ENCODE peak calls at places on chromosomes 5 and 9, in six cellular contexts. One of them, this sample, is unnamed. For H3K27me3, the result is how much of the 10 kb centered on the place peaks cover.

GRCh38 chr5:14062178-14062577 is 81.0 kb upstream of the TRIO start:
- DNase-seq in cardiac muscle cell: no peak
- DNase-seq in left ventricle myocardium inferior: no peak
- DNase-seq in fibroblast of lung: peak
- DNase-seq in breast epithelium: no peak
- DNase-seq in lower lobe of right lung: no peak
- DNase-seq in this sample: no peak

GRCh38 chr5:80453372-80453771 is 34.5 kb upstream of the FAM151B start:
- DNase-seq in breast epithelium: no peak
- DNase-seq in lower lobe of right lung: no peak
- DNase-seq in fibroblast of lung: no peak
- DNase-seq in left ventricle myocardium inferior: no peak
- DNase-seq in cardiac muscle cell: no peak
- DNase-seq in this sample: no peak

GRCh38 chr5:113354056-113354455 is 80.7 kb downstream of the TSSK1B start:
- DNase-seq in fibroblast of lung: peak
- DNase-seq in lower lobe of right lung: no peak
- DNase-seq in left ventricle myocardium inferior: no peak
- DNase-seq in cardiac muscle cell: no peak
- DNase-seq in breast epithelium: no peak
- DNase-seq in this sample: no peak

GRCh38 chr9:31089822-31090221 is 1294.6 kb upstream of the ACO1 start:
- DNase-seq in fibroblast of lung: peak
- DNase-seq in cardiac muscle cell: peak
- DNase-seq in lower lobe of right lung: no peak
- DNase-seq in left ventricle myocardium inferior: no peak
- DNase-seq in breast epithelium: no peak
- DNase-seq in this sample: no peak

GRCh38 chr5:169577966-169578365 is 5.6 kb upstream of the SPDL1 start:
- DNase-seq in left ventricle myocardium inferior: no peak
- DNase-seq in lower lobe of right lung: no peak
- DNase-seq in fibroblast of lung: peak
- DNase-seq in cardiac muscle cell: peak
- DNase-seq in breast epithelium: no peak
- DNase-seq in this sample: no peak

GRCh38 chr5:167982-168660 is 23.2 kb upstream of the LRRC14B start:
- DNase-seq in breast epithelium: no peak
- DNase-seq in lower lobe of right lung: no peak
- DNase-seq in cardiac muscle cell: peak
- DNase-seq in left ventricle myocardium inferior: no peak
- DNase-seq in fibroblast of lung: peak
- DNase-seq in this sample: no peak

GRCh38 chr9:109730228-109730627 is 49.8 kb upstream of the PALM2AKAP2 start:
- DNase-seq in cardiac muscle cell: peak
- DNase-seq in lower lobe of right lung: no peak
- DNase-seq in fibroblast of lung: no peak
- DNase-seq in left ventricle myocardium inferior: no peak
- DNase-seq in breast epithelium: no peak
- DNase-seq in this sample: no peak

GRCh38 chr5:16417392-16418074 is 48.1 kb downstream of the ZNF622 start:
- DNase-seq in left ventricle myocardium inferior: no peak
- DNase-seq in fibroblast of lung: no peak
- DNase-seq in breast epithelium: no peak
- DNase-seq in cardiac muscle cell: no peak
- DNase-seq in lower lobe of right lung: no peak
- DNase-seq in this sample: no peak

GRCh38 chr9:68625559-68625958 is 79.5 kb upstream of the PIP5K1B start:
- DNase-seq in breast epithelium: no peak
- DNase-seq in lower lobe of right lung: no peak
- DNase-seq in cardiac muscle cell: no peak
- DNase-seq in left ventricle myocardium inferior: no peak
- DNase-seq in fibroblast of lung: no peak
- DNase-seq in this sample: no peak

GRCh38 chr5:127562252-127562651 is 44.8 kb downstream of the PRRC1 start:
- DNase-seq in fibroblast of lung: peak
- DNase-seq in breast epithelium: no peak
- DNase-seq in cardiac muscle cell: peak
- DNase-seq in lower lobe of right lung: no peak
- DNase-seq in left ventricle myocardium inferior: no peak
- DNase-seq in this sample: no peak

GRCh38 chr9:125919565-125919964 is 172.4 kb downstream of the PBX3 start:
- DNase-seq in lower lobe of right lung: no peak
- DNase-seq in breast epithelium: no peak
- DNase-seq in fibroblast of lung: no peak
- DNase-seq in left ventricle myocardium inferior: no peak
- DNase-seq in cardiac muscle cell: no peak
- DNase-seq in this sample: no peak

GRCh38 chr9:126435105-126435504 is 108.5 kb downstream of the MVB12B start:
- DNase-seq in cardiac muscle cell: no peak
- DNase-seq in lower lobe of right lung: no peak
- DNase-seq in breast epithelium: no peak
- DNase-seq in left ventricle myocardium inferior: no peak
- DNase-seq in fibroblast of lung: no peak
- DNase-seq in this sample: no peak

GRCh38 chr5:73853091-73853490 is 227.1 kb downstream of the ARHGEF28 start:
- DNase-seq in breast epithelium: no peak
- DNase-seq in left ventricle myocardium inferior: no peak
- DNase-seq in fibroblast of lung: peak
- DNase-seq in cardiac muscle cell: no peak
- DNase-seq in lower lobe of right lung: no peak
- DNase-seq in this sample: no peak

GRCh38 chr5:154898210-154898609 is 39.8 kb downstream of the CNOT8 start:
- DNase-seq in fibroblast of lung: no peak
- DNase-seq in cardiac muscle cell: no peak
- DNase-seq in lower lobe of right lung: no peak
- DNase-seq in left ventricle myocardium inferior: no peak
- DNase-seq in breast epithelium: no peak
- DNase-seq in this sample: peak

GRCh38 chr5:97550164-97550563 is 367.1 kb upstream of the RIOK2 start:
- DNase-seq in lower lobe of right lung: no peak
- DNase-seq in fibroblast of lung: peak
- DNase-seq in left ventricle myocardium inferior: no peak
- DNase-seq in breast epithelium: no peak
- DNase-seq in cardiac muscle cell: peak
- DNase-seq in this sample: no peak

GRCh38 chr5:140240987-140241706 is 61.8 kb downstream of the PFDN1 start:
- DNase-seq in cardiac muscle cell: peak
- DNase-seq in breast epithelium: peak
- DNase-seq in left ventricle myocardium inferior: peak
- DNase-seq in lower lobe of right lung: peak
- DNase-seq in fibroblast of lung: peak
- DNase-seq in this sample: peak

GRCh38 chr9:124695280-124695890 is 75.7 kb downstream of the NR6A1 start:
- DNase-seq in lower lobe of right lung: no peak
- DNase-seq in breast epithelium: no peak
- DNase-seq in fibroblast of lung: peak
- DNase-seq in left ventricle myocardium inferior: no peak
- DNase-seq in cardiac muscle cell: no peak
- DNase-seq in this sample: no peak

GRCh38 chr9:567128-567745 is 274.3 kb upstream of the DMRT1 start:
- DNase-seq in fibroblast of lung: no peak
- DNase-seq in cardiac muscle cell: no peak
- DNase-seq in lower lobe of right lung: no peak
- DNase-seq in left ventricle myocardium inferior: no peak
- DNase-seq in breast epithelium: no peak
- DNase-seq in this sample: no peak

GRCh38 chr5:133751846-133752245 is 139.5 kb upstream of the FSTL4 start:
- DNase-seq in breast epithelium: no peak
- DNase-seq in lower lobe of right lung: no peak
- DNase-seq in left ventricle myocardium inferior: no peak
- DNase-seq in fibroblast of lung: no peak
- DNase-seq in cardiac muscle cell: no peak
- DNase-seq in this sample: no peak

GRCh38 chr5:116953251-116953934 is 378.8 kb upstream of the SEMA6A start:
- DNase-seq in breast epithelium: no peak
- DNase-seq in fibroblast of lung: no peak
- DNase-seq in left ventricle myocardium inferior: no peak
- DNase-seq in cardiac muscle cell: no peak
- DNase-seq in lower lobe of right lung: no peak
- DNase-seq in this sample: no peak

GRCh38 chr9:126403451-126403850 is 76.8 kb downstream of the MVB12B start:
- DNase-seq in cardiac muscle cell: no peak
- DNase-seq in left ventricle myocardium inferior: no peak
- DNase-seq in breast epithelium: no peak
- DNase-seq in lower lobe of right lung: no peak
- DNase-seq in fibroblast of lung: no peak
- DNase-seq in this sample: no peak

GRCh38 chr9:16315720-16316119 is 554.8 kb downstream of the BNC2 start:
- DNase-seq in breast epithelium: no peak
- DNase-seq in fibroblast of lung: peak
- DNase-seq in left ventricle myocardium inferior: no peak
- DNase-seq in cardiac muscle cell: peak
- DNase-seq in lower lobe of right lung: no peak
- DNase-seq in this sample: no peak

GRCh38 chr9:96884443-96884842 is 30.1 kb upstream of the ZNF782 start:
- DNase-seq in cardiac muscle cell: peak
- DNase-seq in breast epithelium: no peak
- DNase-seq in left ventricle myocardium inferior: no peak
- DNase-seq in lower lobe of right lung: no peak
- DNase-seq in fibroblast of lung: peak
- DNase-seq in this sample: peak

GRCh38 chr9:27511771-27512170 is 12.3 kb upstream of the IFNK start:
- DNase-seq in left ventricle myocardium inferior: no peak
- DNase-seq in lower lobe of right lung: no peak
- DNase-seq in breast epithelium: no peak
- DNase-seq in fibroblast of lung: no peak
- DNase-seq in cardiac muscle cell: no peak
- DNase-seq in this sample: no peak

GRCh38 chr5:2866622-2867372 is 115.3 kb upstream of the IRX2 start:
- DNase-seq in left ventricle myocardium inferior: no peak
- DNase-seq in breast epithelium: no peak
- DNase-seq in lower lobe of right lung: no peak
- DNase-seq in fibroblast of lung: no peak
- DNase-seq in cardiac muscle cell: no peak
- DNase-seq in this sample: no peak

GRCh38 chr9:135480071-135480941 is 724 bp downstream of the PPP1R26 start:
- DNase-seq in lower lobe of right lung: peak
- DNase-seq in cardiac muscle cell: peak
- DNase-seq in left ventricle myocardium inferior: peak
- DNase-seq in breast epithelium: no peak
- DNase-seq in fibroblast of lung: peak
- DNase-seq in this sample: no peak

GRCh38 chr5:25441810-25442209 is 797.0 kb upstream of the CDH10 start:
- DNase-seq in breast epithelium: no peak
- DNase-seq in lower lobe of right lung: no peak
- DNase-seq in cardiac muscle cell: no peak
- DNase-seq in left ventricle myocardium inferior: no peak
- DNase-seq in fibroblast of lung: no peak
- DNase-seq in this sample: no peak

GRCh38 chr9:129270903-129271431 is 92.9 kb upstream of the IER5L start:
- DNase-seq in left ventricle myocardium inferior: peak
- DNase-seq in fibroblast of lung: peak
- DNase-seq in lower lobe of right lung: peak
- DNase-seq in cardiac muscle cell: peak
- DNase-seq in breast epithelium: no peak
- DNase-seq in this sample: no peak

GRCh38 chr5:150860422-150860821 is 14.1 kb downstream of the IRGM start:
- DNase-seq in lower lobe of right lung: no peak
- DNase-seq in cardiac muscle cell: no peak
- DNase-seq in left ventricle myocardium inferior: no peak
- DNase-seq in breast epithelium: no peak
- DNase-seq in fibroblast of lung: no peak
- DNase-seq in this sample: no peak

GRCh38 chr5:29016067-29016466 is 1977.7 kb upstream of the CDH9 start:
- DNase-seq in fibroblast of lung: no peak
- DNase-seq in lower lobe of right lung: no peak
- DNase-seq in cardiac muscle cell: no peak
- DNase-seq in left ventricle myocardium inferior: no peak
- DNase-seq in breast epithelium: no peak
- DNase-seq in this sample: no peak
- TF ChIP-seq CTCF in fibroblast of lung: no peak
- TF ChIP-seq CTCF in lower lobe of right lung: no peak
- TF ChIP-seq CTCF in cardiac muscle cell: no peak
- TF ChIP-seq CTCF in left ventricle myocardium inferior: no peak
- TF ChIP-seq CTCF in breast epithelium: no peak
- TF ChIP-seq CTCF in this sample: no peak

GRCh38 chr9:132241483-132241839 is 79.6 kb downstream of the NTNG2 start:
- DNase-seq in cardiac muscle cell: no peak
- DNase-seq in lower lobe of right lung: no peak
- DNase-seq in breast epithelium: no peak
- DNase-seq in left ventricle myocardium inferior: no peak
- DNase-seq in fibroblast of lung: no peak
- DNase-seq in this sample: no peak
- H3K27me3 ChIP-seq in cardiac muscle cell: under half
- H3K27me3 ChIP-seq in lower lobe of right lung: under half
- H3K27me3 ChIP-seq in breast epithelium: under half
- H3K27me3 ChIP-seq in left ventricle myocardium inferior: under half
- H3K27me3 ChIP-seq in fibroblast of lung: under half
- H3K27me3 ChIP-seq in this sample: under half

GRCh38 chr5:34534237-34535108 is 121.7 kb upstream of the RAI14 start:
- DNase-seq in cardiac muscle cell: peak
- DNase-seq in breast epithelium: no peak
- DNase-seq in lower lobe of right lung: no peak
- DNase-seq in left ventricle myocardium inferior: no peak
- DNase-seq in fibroblast of lung: peak
- DNase-seq in this sample: no peak

GRCh38 chr5:34533582-34534236 is 122.4 kb upstream of the RAI14 start:
- DNase-seq in cardiac muscle cell: no peak
- DNase-seq in left ventricle myocardium inferior: no peak
- DNase-seq in lower lobe of right lung: no peak
- DNase-seq in fibroblast of lung: peak
- DNase-seq in breast epithelium: no peak
- DNase-seq in this sample: no peak

GRCh38 chr5:34536699-34537098 is 119.4 kb upstream of the RAI14 start:
- DNase-seq in fibroblast of lung: no peak
- DNase-seq in cardiac muscle cell: no peak
- DNase-seq in breast epithelium: no peak
- DNase-seq in lower lobe of right lung: no peak
- DNase-seq in left ventricle myocardium inferior: no peak
- DNase-seq in this sample: no peak

GRCh38 chr5:34535944-34536628 is 120.0 kb upstream of the RAI14 start:
- DNase-seq in left ventricle myocardium inferior: no peak
- DNase-seq in lower lobe of right lung: no peak
- DNase-seq in breast epithelium: no peak
- DNase-seq in fibroblast of lung: peak
- DNase-seq in cardiac muscle cell: no peak
- DNase-seq in this sample: no peak

DNA sequence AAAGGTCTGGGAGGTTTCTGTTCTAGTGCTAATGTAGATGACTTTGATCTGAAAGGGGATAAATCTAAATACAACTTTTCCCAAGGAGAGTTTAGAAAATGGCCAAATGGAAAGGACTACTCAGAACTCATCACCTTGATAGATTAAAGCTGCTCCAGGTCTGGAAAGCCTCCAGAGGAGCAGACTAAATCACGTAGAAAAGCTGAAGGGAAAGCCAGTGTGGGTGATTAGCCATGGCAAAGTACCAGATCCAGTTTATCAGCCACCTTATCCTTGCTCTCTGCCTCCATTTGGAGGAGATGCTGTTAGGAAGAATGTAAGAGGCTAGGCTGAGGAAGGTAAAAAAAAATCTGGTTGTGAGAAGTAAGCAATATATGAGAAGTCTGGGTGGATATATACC is 120.7 kb upstream of the RAI14 start:
- DNase-seq in cardiac muscle cell: peak
- DNase-seq in lower lobe of right lung: no peak
- DNase-seq in fibroblast of lung: peak
- DNase-seq in breast epithelium: no peak
- DNase-seq in left ventricle myocardium inferior: no peak
- DNase-seq in this sample: no peak
- H3K27ac ChIP-seq in cardiac muscle cell: no peak
- H3K27ac ChIP-seq in lower lobe of right lung: no peak
- H3K27ac ChIP-seq in fibroblast of lung: no peak
- H3K27ac ChIP-seq in breast epithelium: no peak
- H3K27ac ChIP-seq in left ventricle myocardium inferior: no peak
- H3K27ac ChIP-seq in this sample: no peak

GRCh38 chr9:83583151-83584014 is 39.6 kb upstream of the IDNK start:
- DNase-seq in left ventricle myocardium inferior: peak
- DNase-seq in cardiac muscle cell: peak
- DNase-seq in lower lobe of right lung: no peak
- DNase-seq in fibroblast of lung: peak
- DNase-seq in breast epithelium: no peak
- DNase-seq in this sample: no peak
- TF ChIP-seq CTCF in left ventricle myocardium inferior: peak
- TF ChIP-seq CTCF in cardiac muscle cell: peak
- TF ChIP-seq CTCF in lower lobe of right lung: peak
- TF ChIP-seq CTCF in fibroblast of lung: peak
- TF ChIP-seq CTCF in breast epithelium: peak
- TF ChIP-seq CTCF in this sample: peak

This sample was measured in gastrocnemius medialis.